ENCODE peak calls at places on chromosomes 5 and 9, in nine cellular contexts. E, S, O, M, F, I, D, V and B are unnamed samples.

GRCh38 chr9:111178361-111179043 is 140.2 kb upstream of the LPAR1 start:
- DNase-seq in O (no peak), I (no peak), E (no peak), S (no peak), D (no peak), F (peak), V (no peak), M (peak), B (peak)

GRCh38 chr5:164027738-164028137 is 522.3 kb downstream of the MAT2B start:
- DNase-seq in O (no peak), S (no peak), I (no peak), F (no peak), E (no peak), M (peak), D (no peak), V (no peak), B (no peak)

GRCh38 chr5:41856644-41857491 is 13.4 kb downstream of the OXCT1 start:
- DNase-seq in I (no peak), M (peak), F (peak), V (peak), S (peak), O (peak), D (peak), E (peak), B (peak)

GRCh38 chr5:5340206-5340729 is 82.2 kb upstream of the ICE1 start:
- DNase-seq in V (peak), D (peak), E (peak), I (peak), F (peak), S (no peak), O (peak), M (peak), B (peak)

GRCh38 chr5:158463971-158464370 is 605.0 kb upstream of the CLINT1 start:
- DNase-seq in O (no peak), V (peak), D (no peak), E (no peak), M (peak), I (peak), S (no peak), F (no peak), B (peak)

GRCh38 chr5:10481241-10481932 is 39.7 kb downstream of the ROPN1L start:
- DNase-seq in O (peak), D (no peak), F (no peak), I (no peak), S (no peak), M (no peak), E (no peak), V (no peak), B (no peak)

GRCh38 chr5:140224658-140225057 is 49.7 kb downstream of the CYSTM1 start:
- DNase-seq in V (no peak), E (no peak), I (no peak), O (no peak), S (no peak), F (no peak), D (no peak), M (no peak), B (no peak)

GRCh38 chr9:71812385-71812784 is 44.1 kb upstream of the CEMIP2 start:
- DNase-seq in S (no peak), D (no peak), M (peak), O (no peak), V (peak), I (no peak), F (peak), E (no peak), B (peak)

GRCh38 chr5:135332519-135333150 is 66.4 kb downstream of the MACROH2A1 start:
- DNase-seq in M (peak), I (no peak), O (peak), E (peak), V (no peak), F (peak), D (no peak), S (peak), B (peak)

GRCh38 chr5:143311428-143311827 is 92.1 kb downstream of the NR3C1 start:
- DNase-seq in V (no peak), E (no peak), M (peak), S (no peak), D (no peak), O (peak), I (no peak), F (peak), B (peak)

GRCh38 chr9:134490446-134490845 is 151.2 kb upstream of the COL5A1 start:
- DNase-seq in D (no peak), E (no peak), I (peak), M (no peak), S (no peak), O (no peak), F (no peak), V (no peak), B (no peak)

GRCh38 chr5:66469684-66470083 is 126.5 kb upstream of the MAST4 start:
- DNase-seq in E (peak), D (no peak), M (no peak), O (peak), S (no peak), F (no peak), I (no peak), V (no peak), B (peak)

GRCh38 chr9:130451509-130452388 is 7.0 kb downstream of the ASS1 start:
- DNase-seq in V (peak), F (peak), S (no peak), O (peak), D (peak), M (peak), I (peak), E (peak), B (peak)

GRCh38 chr9:134591082-134591571 is 50.5 kb upstream of the COL5A1 start:
- DNase-seq in E (peak), I (no peak), F (peak), S (no peak), O (no peak), M (no peak), V (no peak), D (peak), B (peak)

GRCh38 chr5:16483361-16483760 is 17.8 kb upstream of the ZNF622 start:
- DNase-seq in I (no peak), V (no peak), D (no peak), O (no peak), F (no peak), E (no peak), M (no peak), S (no peak), B (no peak)

GRCh38 chr9:122131401-122131921 is 28.1 kb downstream of the NDUFA8 start:
- DNase-seq in I (peak), M (no peak), V (no peak), S (no peak), E (peak), F (no peak), D (no peak), O (peak), B (no peak)
- H3K4me3 ChIP-seq in I (no peak), M (no peak), V (no peak), S (no peak), E (no peak), F (no peak), D (no peak), O (peak), B (no peak)

DNA sequence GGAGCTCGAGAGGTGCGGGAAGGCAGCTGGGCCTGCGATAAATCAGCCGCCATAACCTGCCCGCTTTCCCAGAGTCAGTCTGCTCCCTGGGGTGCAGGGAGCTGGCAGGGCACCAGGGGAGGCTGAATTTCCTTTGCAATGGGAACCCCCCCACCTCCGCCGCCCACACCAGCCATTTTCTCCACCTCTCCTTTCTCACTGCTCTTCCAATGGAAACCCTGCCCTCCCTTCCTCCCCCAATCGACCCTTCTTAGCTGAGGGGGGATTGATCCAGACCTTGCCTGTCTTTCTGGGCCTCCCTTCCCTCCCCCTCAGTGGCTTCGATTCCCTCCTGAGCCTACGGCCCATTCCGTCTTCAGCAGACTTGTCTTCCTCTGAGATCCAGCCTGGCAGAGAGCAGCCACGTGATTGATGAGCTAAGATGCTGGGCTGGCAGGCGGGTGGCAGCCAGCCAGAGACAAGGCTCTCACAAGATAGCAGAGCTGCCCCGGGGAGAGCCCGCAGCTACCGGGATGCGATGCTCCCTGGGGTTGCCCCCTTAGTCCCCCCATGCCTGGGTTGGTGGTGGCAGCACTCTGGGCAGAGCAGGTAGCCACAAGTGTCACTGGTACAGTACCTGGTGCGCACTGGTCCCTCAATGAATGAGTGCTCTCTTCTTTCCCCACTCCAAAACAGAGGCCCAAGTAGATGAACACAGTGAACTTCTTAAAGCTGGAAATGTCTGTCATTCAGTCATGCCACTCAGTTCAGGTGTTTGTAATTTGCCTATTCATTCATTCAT is 53.7 kb upstream of the FABP6 start:
- DNase-seq in D (no peak), M (peak), S (no peak), E (no peak), V (peak), O (no peak), I (peak), F (peak), B (no peak)
- H3K4me3 ChIP-seq in D (no peak), M (no peak), S (no peak), E (no peak), V (no peak), O (no peak), I (no peak), F (no peak), B (no peak)

GRCh38 chr5:43352916-43353315 is 39.7 kb upstream of the HMGCS1 start:
- DNase-seq in F (no peak), D (no peak), S (no peak), O (no peak), V (no peak), M (no peak), I (no peak), E (no peak), B (no peak)

GRCh38 chr5:43353668-43354067 is 40.5 kb upstream of the HMGCS1 start:
- DNase-seq in I (no peak), V (no peak), M (no peak), O (no peak), E (no peak), F (no peak), D (no peak), S (no peak), B (no peak)

GRCh38 chr5:43352131-43352530 is 38.9 kb upstream of the HMGCS1 start:
- DNase-seq in O (no peak), M (no peak), S (no peak), E (peak), F (no peak), D (no peak), V (no peak), I (no peak), B (no peak)

GRCh38 chr5:43357067-43357466 is 43.9 kb upstream of the HMGCS1 start:
- DNase-seq in I (no peak), S (no peak), O (no peak), V (no peak), D (no peak), E (no peak), M (no peak), F (no peak), B (no peak)

DNA sequence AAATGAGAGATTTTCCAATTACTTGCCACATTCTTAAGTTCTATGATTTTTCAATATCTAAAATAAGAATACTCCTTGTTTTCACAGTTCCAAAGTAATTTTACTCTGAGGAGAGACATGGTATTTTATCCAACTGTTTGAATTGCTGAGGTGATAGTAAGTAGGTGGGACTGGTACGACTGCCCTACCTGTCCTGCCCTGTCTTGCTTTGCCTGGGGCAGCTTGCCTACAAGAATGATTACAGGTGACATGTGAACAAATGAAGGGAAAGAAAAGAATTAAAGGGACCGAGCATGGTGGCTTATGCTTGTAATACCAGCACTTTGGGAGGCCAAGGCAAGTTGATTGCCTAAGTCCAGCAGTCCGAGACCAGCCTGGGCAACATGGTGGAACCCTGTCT is 41.6 kb upstream of the HMGCS1 start:
- DNase-seq in E (no peak), V (no peak), I (no peak), D (no peak), S (no peak), F (no peak), O (no peak), M (no peak), B (no peak)
- H3K4me3 ChIP-seq in E (no peak), V (no peak), I (no peak), D (no peak), S (no peak), F (no peak), O (no peak), M (no peak), B (no peak)

GRCh38 chr5:39419830-39420229 is 5.0 kb downstream of the DAB2 start:
- DNase-seq in O (no peak), F (no peak), E (no peak), S (no peak), I (no peak), M (no peak), D (no peak), V (no peak), B (no peak)

GRCh38 chr5:39423331-39423751 is 1.4 kb downstream of the DAB2 start:
- DNase-seq in D (no peak), O (peak), F (peak), V (no peak), E (peak), I (no peak), M (no peak), S (no peak), B (no peak)

GRCh38 chr5:39420482-39421145 is 4.2 kb downstream of the DAB2 start:
- DNase-seq in F (peak), S (no peak), E (peak), D (peak), V (peak), I (peak), O (no peak), M (peak), B (peak)

GRCh38 chr5:39422886-39423285 is 1.9 kb downstream of the DAB2 start:
- DNase-seq in E (no peak), M (no peak), F (no peak), D (no peak), V (no peak), I (no peak), O (no peak), S (no peak), B (no peak)

DNA sequence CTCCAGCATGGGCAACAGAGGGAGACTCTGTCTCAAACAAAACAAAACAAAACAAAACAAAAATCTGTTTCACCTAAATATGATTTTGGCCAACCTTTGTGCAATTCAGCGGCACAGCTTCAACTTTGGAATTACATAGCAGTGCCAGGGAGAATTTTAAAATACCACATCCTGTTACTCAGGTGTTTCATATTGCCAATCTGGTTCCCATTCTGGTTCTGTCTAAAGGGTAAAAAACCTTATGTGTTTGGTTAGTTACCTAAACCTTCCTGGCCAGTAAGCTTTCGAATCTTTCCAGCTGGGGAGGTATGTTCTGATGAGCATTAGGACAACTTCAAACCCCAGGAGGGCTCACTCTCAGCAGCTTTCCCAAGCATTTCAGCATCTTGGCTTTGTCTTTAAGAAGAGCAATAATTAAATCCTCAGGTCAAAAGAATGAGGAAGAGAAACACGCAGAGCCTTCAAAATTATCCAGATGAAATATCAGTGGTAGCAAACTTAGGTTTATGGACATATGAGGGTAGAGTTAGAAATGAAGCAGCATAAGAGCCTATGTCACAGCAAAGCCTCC is 2.7 kb downstream of the DAB2 start:
- DNase-seq in F (peak), E (peak), D (no peak), S (no peak), M (no peak), I (no peak), V (no peak), O (no peak), B (peak)
- H3K4me3 ChIP-seq in F (peak), E (no peak), D (no peak), S (no peak), M (peak), I (peak), V (no peak), O (no peak), B (peak)

DNA sequence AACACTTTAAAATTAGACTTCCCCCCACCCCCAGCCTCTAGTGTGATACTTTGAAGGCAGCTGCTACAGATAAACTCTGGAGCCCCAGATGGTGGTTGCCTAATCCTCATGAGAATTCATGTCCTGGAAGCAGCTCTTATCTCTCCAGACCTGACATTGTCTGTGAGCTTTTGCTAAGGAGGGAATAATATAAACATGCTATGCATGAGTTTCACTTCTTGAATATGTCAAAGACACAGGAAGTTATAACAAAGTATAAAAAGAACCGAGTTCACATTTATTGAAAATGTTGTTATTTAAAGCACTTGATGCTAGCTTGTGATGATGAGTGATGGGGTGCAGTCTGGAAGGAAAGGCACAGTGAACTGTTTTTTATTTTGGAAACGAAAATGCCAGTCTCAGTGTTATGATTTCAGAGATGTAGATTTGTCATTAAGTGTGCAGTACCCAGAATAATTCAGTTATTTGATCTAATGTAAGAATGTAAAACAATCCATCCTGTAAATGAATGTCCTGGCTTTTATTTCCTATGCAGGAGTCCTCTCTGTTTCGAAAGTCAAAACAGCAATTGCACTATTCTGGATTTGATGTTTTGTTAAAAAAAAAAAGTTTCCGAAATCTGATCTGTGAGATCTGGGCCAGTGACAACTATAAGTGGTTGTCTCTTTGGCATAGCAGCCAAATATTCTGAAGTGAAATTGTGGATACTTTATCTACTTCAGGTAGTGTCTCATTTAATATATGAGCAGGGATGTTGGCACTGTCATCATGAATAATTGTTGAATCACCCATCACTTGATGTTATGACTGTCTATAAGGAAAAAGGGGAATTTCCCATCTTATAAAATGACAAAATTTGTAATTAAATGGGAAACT is 77.0 kb downstream of the ZCCHC7 start:
- DNase-seq in M (peak), V (no peak), D (no peak), S (no peak), I (no peak), F (peak), O (peak), E (peak), B (peak)
- H3K4me3 ChIP-seq in M (no peak), V (no peak), D (no peak), S (no peak), I (no peak), F (no peak), O (no peak), E (no peak), B (no peak)

DNA sequence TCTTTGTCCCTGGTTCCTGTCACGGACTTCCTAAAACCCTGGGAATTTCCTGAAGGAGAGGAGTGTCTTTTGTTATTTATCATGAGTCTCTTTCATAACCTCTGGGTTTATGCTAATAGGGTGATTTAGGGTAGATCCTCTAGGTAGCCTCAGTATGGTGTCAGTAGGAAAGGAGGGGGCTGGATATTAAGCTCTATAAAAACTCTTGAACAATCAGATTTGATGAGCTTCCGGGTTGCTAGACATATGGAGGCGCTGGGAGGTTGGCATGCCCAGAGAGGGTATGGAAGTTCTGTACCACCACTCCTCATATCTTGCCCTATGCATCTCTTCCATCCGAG is 15.5 kb upstream of the PTBP3 start:
- DNase-seq in D (no peak), O (peak), M (no peak), E (no peak), S (no peak), V (no peak), I (no peak), F (no peak), B (no peak)
- H3K4me3 ChIP-seq in D (no peak), O (peak), M (no peak), E (no peak), S (no peak), V (peak), I (peak), F (peak), B (peak)

GRCh38 chr9:75039804-75040203 is 11.7 kb upstream of the CARNMT1 start:
- DNase-seq in D (no peak), I (no peak), M (no peak), S (no peak), O (no peak), F (no peak), E (no peak), V (no peak), B (no peak)
- H3K4me3 ChIP-seq in D (no peak), I (no peak), M (no peak), S (no peak), O (no peak), F (no peak), E (no peak), V (no peak), B (no peak)